ENCODE peak calls at places on chromosomes 4 and X, in four cellular contexts. H, I, A and J are unnamed samples.
A peak's percentile ranks its signal among the peaks of the same experiment; 100 is the strongest.

GRCh38 chr4:147355849-147356248 is 125.0 kb upstream of the EDNRA start:
- DNase-seq in H (no peak), I (no peak), A (no peak), J (no peak)

GRCh38 chrX:5236096-5236495 is 992.6 kb downstream of the NLGN4X start:
- DNase-seq in H (no peak), I (no peak), A (no peak), J (no peak)

GRCh38 chr4:167111622-167112021 is 122.7 kb downstream of the SPOCK3 start:
- DNase-seq in H (no peak), I (no peak), A (no peak), J (no peak)

GRCh38 chrX:40091691-40092421 is 5.9 kb downstream of the BCOR start:
- DNase-seq in H (no peak), I (peak; percentile 71), A (peak; percentile 65), J (no peak)

GRCh38 chrX:154445776-154446175 is 1.8 kb downstream of the FAM50A start:
- DNase-seq in H (no peak), I (no peak), A (no peak), J (no peak)

GRCh38 chr4:53716011-53716410 is 124.7 kb upstream of the LNX1 start:
- DNase-seq in H (no peak), I (no peak), A (no peak), J (no peak)

GRCh38 chr4:74267998-74268606 is 40.2 kb upstream of the EPGN start:
- DNase-seq in H (no peak), I (no peak), A (no peak), J (no peak)

GRCh38 chr4:84232311-84233095 is 266.6 kb downstream of the NKX6-1 start:
- DNase-seq in H (no peak), I (no peak), A (no peak), J (no peak)

GRCh38 chr4:136750898-136751297 is 781.4 kb downstream of the PCDH18 start:
- DNase-seq in H (no peak), I (no peak), A (no peak), J (no peak)

GRCh38 chr4:87278335-87278794 is 44.3 kb downstream of the HSD17B13 start:
- DNase-seq in H (no peak), I (no peak), A (no peak), J (no peak)

GRCh38 chr4:87274803-87275202 is 47.9 kb downstream of the HSD17B13 start:
- DNase-seq in H (no peak), I (no peak), A (no peak), J (no peak)

GRCh38 chr4:87270825-87271224 is 50.4 kb upstream of the KLHL8 start:
- DNase-seq in H (no peak), I (no peak), A (no peak), J (no peak)

GRCh38 chr4:87274327-87274726 is 48.4 kb downstream of the HSD17B13 start:
- DNase-seq in H (no peak), I (no peak), A (no peak), J (no peak)

DNA sequence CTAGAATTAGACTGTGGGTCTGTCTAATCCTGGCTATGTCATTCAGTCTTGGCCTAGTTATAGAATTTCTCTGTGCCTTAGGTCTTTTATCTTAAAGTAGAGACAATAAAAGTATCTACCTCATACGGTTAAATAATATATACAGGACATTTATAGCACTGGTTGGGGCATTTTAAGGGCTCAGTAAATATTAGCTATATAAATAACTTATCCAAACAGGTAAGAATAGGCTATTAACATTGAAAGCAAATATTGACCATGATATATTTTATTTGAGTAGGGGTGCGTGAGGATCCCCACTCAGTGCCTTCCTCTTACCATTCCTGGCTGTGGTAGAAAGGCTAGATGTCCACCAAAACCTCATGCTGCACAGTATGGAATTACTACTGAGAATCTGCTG is 47.4 kb downstream of the HSD17B13 start:
- DNase-seq in H (no peak), I (no peak), A (no peak), J (peak; percentile 1)
- H3K4me1 ChIP-seq in H (no peaks in the 10 kb centered on the region), I (peaks cover 3% of the 10 kb centered on the region), A (no peaks in the 10 kb centered on the region), J (no peaks in the 10 kb centered on the region)

DNA sequence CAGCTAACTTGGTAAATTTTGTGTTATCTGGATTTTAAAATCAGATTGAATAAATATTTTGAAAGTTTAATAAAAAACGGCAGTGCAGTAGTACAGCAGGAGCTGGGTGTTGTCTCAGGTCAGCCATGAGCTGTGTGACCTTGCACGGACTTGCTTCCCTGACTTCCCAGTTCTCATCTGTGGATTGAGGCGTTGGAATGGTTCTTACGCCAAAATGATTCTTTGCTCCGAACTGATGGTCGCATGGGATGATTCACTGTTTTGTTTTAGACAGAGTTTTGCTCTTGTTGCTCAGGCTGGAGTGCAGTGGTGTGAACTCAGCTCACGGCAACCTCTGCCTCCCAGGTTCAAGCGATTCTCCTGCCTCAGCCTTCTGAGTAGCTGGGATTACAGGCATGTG is 45.0 kb downstream of the RGS12 start:
- DNase-seq in H (no peak), I (no peak), A (no peak), J (no peak)
- H3K4me1 ChIP-seq in H (peaks cover 6% of the 10 kb centered on the region), I (peaks cover 2% of the 10 kb centered on the region), A (peaks cover 4% of the 10 kb centered on the region), J (no peaks in the 10 kb centered on the region)

DNA sequence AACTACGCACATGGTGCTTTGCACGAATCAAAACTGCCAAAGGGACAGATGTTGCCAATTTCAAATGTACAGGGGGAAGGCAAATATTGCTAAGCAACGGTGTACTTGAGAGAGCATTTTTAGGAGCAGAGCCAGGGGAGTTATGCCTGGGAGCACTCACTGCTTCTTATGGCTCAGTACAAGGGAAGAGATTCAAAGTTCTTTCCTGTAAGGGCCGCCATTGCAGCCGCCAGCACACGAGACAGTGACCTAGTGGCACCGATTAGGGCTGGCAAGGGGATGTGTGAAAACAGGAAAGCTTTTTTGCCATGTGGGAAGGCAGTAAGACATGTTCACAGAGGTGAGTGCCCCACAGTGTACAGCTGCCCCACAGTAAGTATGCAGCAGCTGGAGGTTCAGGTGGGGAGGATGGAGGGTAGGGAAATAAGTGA is 133.8 kb downstream of the AFF1 start:
- DNase-seq in H (no peak), I (no peak), A (no peak), J (no peak)
- H3K4me1 ChIP-seq in H (peaks cover 7% of the 10 kb centered on the region), I (peaks cover 14% of the 10 kb centered on the region), A (peaks cover 31% of the 10 kb centered on the region), J (peaks cover 12% of the 10 kb centered on the region)

GRCh38 chr4:128823025-128823661 is 13.6 kb downstream of the JADE1 start:
- DNase-seq in H (no peak), I (no peak), A (no peak), J (no peak)
- H3K4me1 ChIP-seq in H (peaks cover 36% of the 10 kb centered on the region), I (no peaks in the 10 kb centered on the region), A (peaks cover 30% of the 10 kb centered on the region), J (peaks cover 11% of the 10 kb centered on the region)

DNA sequence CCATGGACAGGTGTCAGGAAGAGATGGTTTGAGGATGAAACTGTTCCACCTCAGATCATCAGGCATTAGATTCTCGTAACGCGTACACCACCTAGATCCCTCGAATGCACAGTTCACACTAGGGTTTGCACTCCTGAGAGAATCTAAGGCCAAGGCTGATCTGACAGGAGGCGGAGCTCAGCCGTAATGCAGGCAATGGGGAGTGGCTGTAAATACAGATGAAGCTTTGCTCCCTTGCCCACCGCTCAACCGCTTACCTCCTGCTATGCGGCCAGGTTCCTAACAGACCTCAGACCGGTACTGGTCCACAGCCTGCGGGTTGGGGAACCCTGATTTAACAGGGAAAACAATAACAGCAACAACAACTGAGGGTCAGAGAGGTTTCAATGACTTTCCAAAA is 2.0 kb upstream of the TEC start:
- DNase-seq in H (no peak), I (no peak), A (no peak), J (no peak)
- H3K4me1 ChIP-seq in H (peaks cover 10% of the 10 kb centered on the region), I (peaks cover 13% of the 10 kb centered on the region), A (peaks cover 4% of the 10 kb centered on the region), J (peaks cover 3% of the 10 kb centered on the region)

GRCh38 chrX:45758738-45759397 is 558.2 kb upstream of the DIPK2B start:
- DNase-seq in H (no peak), I (no peak), A (no peak), J (peak; percentile 30)
- H3K4me1 ChIP-seq in H (peaks cover 54% of the 10 kb centered on the region), I (peaks cover 7% of the 10 kb centered on the region), A (peaks cover 39% of the 10 kb centered on the region), J (peaks cover 6% of the 10 kb centered on the region)

DNA sequence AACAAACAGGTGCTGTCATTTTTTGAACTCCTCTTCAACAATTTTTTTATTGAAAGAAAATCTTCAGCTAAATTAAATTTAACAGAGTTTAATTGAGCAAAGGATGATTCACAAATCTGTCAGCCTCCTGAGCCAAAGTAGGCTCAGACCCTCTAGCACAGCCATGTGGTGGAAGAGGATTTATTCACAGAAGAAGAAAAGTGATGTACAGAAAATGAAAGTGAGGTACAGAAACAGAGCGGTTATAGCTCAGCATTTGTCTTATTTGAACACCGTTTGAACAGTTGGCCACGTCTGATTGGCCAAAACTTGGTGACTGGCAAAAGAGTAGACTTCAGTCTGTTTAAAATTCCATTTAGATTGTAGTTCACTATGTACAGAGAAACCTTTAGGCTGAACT is 217.3 kb downstream of the SPANXN1 start:
- DNase-seq in H (no peak), I (no peak), A (no peak), J (no peak)
- H3K4me1 ChIP-seq in H (no peaks in the 10 kb centered on the region), I (no peaks in the 10 kb centered on the region), A (no peaks in the 10 kb centered on the region), J (no peaks in the 10 kb centered on the region)

DNA sequence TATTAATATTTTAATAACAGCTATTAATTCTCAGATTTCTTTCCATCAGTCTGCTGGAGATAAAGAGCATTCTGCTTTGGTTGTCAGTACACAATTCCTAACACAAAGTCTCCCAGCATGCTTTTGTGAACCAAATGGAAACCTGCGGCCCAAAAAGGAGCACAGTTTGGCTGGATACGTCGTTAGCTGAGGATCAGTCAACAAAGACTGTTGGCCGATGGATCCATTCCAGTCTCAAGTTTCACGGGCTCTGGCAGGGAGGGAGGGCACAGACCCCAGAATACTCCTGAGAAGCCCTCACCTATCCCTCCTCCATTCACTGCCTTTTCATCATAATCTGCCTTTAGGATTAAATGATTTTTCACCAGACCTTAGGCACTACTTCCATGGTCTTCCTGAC is 26.3 kb upstream of the PRSS48 start:
- DNase-seq in H (no peak), I (no peak), A (no peak), J (no peak)
- H3K4me1 ChIP-seq in H (no peaks in the 10 kb centered on the region), I (peaks cover 5% of the 10 kb centered on the region), A (no peaks in the 10 kb centered on the region), J (no peaks in the 10 kb centered on the region)

DNA sequence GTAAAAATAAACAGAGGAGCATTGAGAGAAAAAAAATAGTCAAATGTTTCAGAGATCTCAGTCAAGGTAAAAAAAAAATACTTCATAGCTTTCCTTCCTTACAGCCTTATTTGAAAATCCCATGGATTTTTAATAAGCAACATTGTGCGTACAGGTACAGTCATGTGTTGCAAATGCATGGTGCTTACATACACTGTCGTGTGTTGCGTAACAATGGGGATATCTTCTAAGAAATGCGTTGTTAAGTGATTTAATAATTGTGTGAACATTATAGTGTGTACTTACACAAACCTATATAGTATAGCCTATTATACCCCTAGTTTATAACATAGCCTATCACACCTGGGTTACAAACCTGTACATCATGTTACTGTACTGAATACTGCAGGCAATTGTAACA is 172.0 kb downstream of the UGT8 start:
- DNase-seq in H (no peak), I (no peak), A (no peak), J (no peak)
- H3K4me1 ChIP-seq in H (no peaks in the 10 kb centered on the region), I (no peaks in the 10 kb centered on the region), A (no peaks in the 10 kb centered on the region), J (no peaks in the 10 kb centered on the region)